ENCODE peak calls at places on chromosomes 12 and 14, in six cellular contexts. One of them, this sample, is unnamed.

GRCh38 chr14:52922656-52923055 is 28.2 kb downstream of the FERMT2 start:
- DNase-seq in ovary: no peak
- DNase-seq in IMR-90: peak
- DNase-seq in body of pancreas: no peak
- DNase-seq in endothelial cell of umbilical vein: peak
- DNase-seq in thoracic aorta: no peak
- DNase-seq in this sample: no peak

GRCh38 chr12:82896286-82896685 is 209.6 kb downstream of the TMTC2 start:
- DNase-seq in thoracic aorta: no peak
- DNase-seq in IMR-90: no peak
- DNase-seq in body of pancreas: no peak
- DNase-seq in endothelial cell of umbilical vein: no peak
- DNase-seq in ovary: no peak
- DNase-seq in this sample: no peak

GRCh38 chr12:65822732-65823480 is 1.4 kb upstream of the HMGA2 start:
- DNase-seq in IMR-90: peak
- DNase-seq in thoracic aorta: no peak
- DNase-seq in endothelial cell of umbilical vein: peak
- DNase-seq in body of pancreas: peak
- DNase-seq in ovary: peak
- DNase-seq in this sample: no peak

GRCh38 chr12:7439579-7440505 is 4.1 kb downstream of the CD163L1 start:
- DNase-seq in thoracic aorta: no peak
- DNase-seq in body of pancreas: peak
- DNase-seq in IMR-90: peak
- DNase-seq in endothelial cell of umbilical vein: peak
- DNase-seq in ovary: no peak
- DNase-seq in this sample: peak

GRCh38 chr14:104694475-104694950 is 5.1 kb downstream of the INF2 start:
- DNase-seq in thoracic aorta: no peak
- DNase-seq in IMR-90: no peak
- DNase-seq in endothelial cell of umbilical vein: no peak
- DNase-seq in body of pancreas: no peak
- DNase-seq in ovary: no peak
- DNase-seq in this sample: no peak

GRCh38 chr12:129871991-129872969 is 31.5 kb downstream of the TMEM132D start:
- DNase-seq in endothelial cell of umbilical vein: no peak
- DNase-seq in ovary: no peak
- DNase-seq in thoracic aorta: no peak
- DNase-seq in IMR-90: no peak
- DNase-seq in body of pancreas: peak
- DNase-seq in this sample: no peak

GRCh38 chr14:38930022-38930421 is 173.0 kb downstream of the SEC23A start:
- DNase-seq in thoracic aorta: no peak
- DNase-seq in ovary: no peak
- DNase-seq in endothelial cell of umbilical vein: no peak
- DNase-seq in IMR-90: no peak
- DNase-seq in body of pancreas: peak
- DNase-seq in this sample: no peak

GRCh38 chr12:46517579-46517962 is 145.0 kb upstream of the SLC38A2 start:
- DNase-seq in IMR-90: no peak
- DNase-seq in thoracic aorta: no peak
- DNase-seq in endothelial cell of umbilical vein: no peak
- DNase-seq in ovary: no peak
- DNase-seq in body of pancreas: no peak
- DNase-seq in this sample: no peak

GRCh38 chr12:4139191-4139590 is 134.4 kb upstream of the CCND2 start:
- DNase-seq in thoracic aorta: no peak
- DNase-seq in endothelial cell of umbilical vein: no peak
- DNase-seq in ovary: no peak
- DNase-seq in IMR-90: no peak
- DNase-seq in body of pancreas: no peak
- DNase-seq in this sample: no peak

GRCh38 chr14:35390577-35391387 is 13.8 kb downstream of the NFKBIA start:
- DNase-seq in body of pancreas: no peak
- DNase-seq in IMR-90: no peak
- DNase-seq in ovary: no peak
- DNase-seq in thoracic aorta: no peak
- DNase-seq in endothelial cell of umbilical vein: no peak
- DNase-seq in this sample: peak

GRCh38 chr14:42869681-42870080 is 1263.0 kb downstream of the LRFN5 start:
- DNase-seq in thoracic aorta: no peak
- DNase-seq in IMR-90: peak
- DNase-seq in endothelial cell of umbilical vein: no peak
- DNase-seq in body of pancreas: no peak
- DNase-seq in ovary: no peak
- DNase-seq in this sample: no peak

GRCh38 chr14:36942522-36943245 is 229.7 kb downstream of the SLC25A21 start:
- DNase-seq in IMR-90: peak
- DNase-seq in body of pancreas: no peak
- DNase-seq in ovary: no peak
- DNase-seq in thoracic aorta: no peak
- DNase-seq in endothelial cell of umbilical vein: no peak
- DNase-seq in this sample: no peak

GRCh38 chr12:3920378-3921141 is 47.4 kb upstream of the PARP11 start:
- DNase-seq in thoracic aorta: no peak
- DNase-seq in ovary: no peak
- DNase-seq in IMR-90: no peak
- DNase-seq in endothelial cell of umbilical vein: peak
- DNase-seq in body of pancreas: no peak
- DNase-seq in this sample: no peak

GRCh38 chr12:100346660-100347059 is 10.2 kb upstream of the SLC17A8 start:
- DNase-seq in thoracic aorta: no peak
- DNase-seq in endothelial cell of umbilical vein: no peak
- DNase-seq in body of pancreas: no peak
- DNase-seq in ovary: no peak
- DNase-seq in IMR-90: peak
- DNase-seq in this sample: no peak

GRCh38 chr14:78798757-78799156 is 628.6 kb downstream of the NRXN3 start:
- DNase-seq in endothelial cell of umbilical vein: no peak
- DNase-seq in thoracic aorta: no peak
- DNase-seq in ovary: no peak
- DNase-seq in body of pancreas: no peak
- DNase-seq in IMR-90: no peak
- DNase-seq in this sample: no peak

GRCh38 chr12:45356822-45357546 is 141.1 kb downstream of the ANO6 start:
- DNase-seq in ovary: no peak
- DNase-seq in body of pancreas: no peak
- DNase-seq in thoracic aorta: no peak
- DNase-seq in IMR-90: no peak
- DNase-seq in endothelial cell of umbilical vein: no peak
- DNase-seq in this sample: no peak

GRCh38 chr12:65209655-65210043 is 40.3 kb downstream of the LEMD3 start:
- DNase-seq in ovary: no peak
- DNase-seq in thoracic aorta: no peak
- DNase-seq in IMR-90: no peak
- DNase-seq in body of pancreas: no peak
- DNase-seq in endothelial cell of umbilical vein: peak
- DNase-seq in this sample: no peak

GRCh38 chr12:57241556-57242310 is 9.3 kb downstream of the STAC3 start:
- DNase-seq in thoracic aorta: no peak
- DNase-seq in body of pancreas: no peak
- DNase-seq in IMR-90: no peak
- DNase-seq in ovary: no peak
- DNase-seq in endothelial cell of umbilical vein: no peak
- DNase-seq in this sample: no peak

GRCh38 chr14:92501891-92502351 is 11.7 kb upstream of the RIN3 start:
- DNase-seq in thoracic aorta: no peak
- DNase-seq in endothelial cell of umbilical vein: no peak
- DNase-seq in body of pancreas: no peak
- DNase-seq in IMR-90: peak
- DNase-seq in ovary: no peak
- DNase-seq in this sample: no peak

GRCh38 chr14:35419429-35419841 is 14.9 kb upstream of the NFKBIA start:
- DNase-seq in thoracic aorta: no peak
- DNase-seq in endothelial cell of umbilical vein: peak
- DNase-seq in ovary: no peak
- DNase-seq in IMR-90: no peak
- DNase-seq in body of pancreas: no peak
- DNase-seq in this sample: no peak

GRCh38 chr14:68947802-68948201 is 31.3 kb downstream of the ACTN1 start:
- DNase-seq in ovary: no peak
- DNase-seq in thoracic aorta: peak
- DNase-seq in IMR-90: peak
- DNase-seq in endothelial cell of umbilical vein: no peak
- DNase-seq in body of pancreas: peak
- DNase-seq in this sample: peak

GRCh38 chr12:12890815-12891645 is at the start of gene GPRC5A:
- DNase-seq in endothelial cell of umbilical vein: peak
- DNase-seq in IMR-90: peak
- DNase-seq in body of pancreas: peak
- DNase-seq in thoracic aorta: peak
- DNase-seq in ovary: peak
- DNase-seq in this sample: peak

GRCh38 chr14:79011091-79011919 is 841.1 kb downstream of the NRXN3 start:
- DNase-seq in IMR-90: peak
- DNase-seq in body of pancreas: peak
- DNase-seq in ovary: no peak
- DNase-seq in endothelial cell of umbilical vein: peak
- DNase-seq in thoracic aorta: no peak
- DNase-seq in this sample: no peak

DNA sequence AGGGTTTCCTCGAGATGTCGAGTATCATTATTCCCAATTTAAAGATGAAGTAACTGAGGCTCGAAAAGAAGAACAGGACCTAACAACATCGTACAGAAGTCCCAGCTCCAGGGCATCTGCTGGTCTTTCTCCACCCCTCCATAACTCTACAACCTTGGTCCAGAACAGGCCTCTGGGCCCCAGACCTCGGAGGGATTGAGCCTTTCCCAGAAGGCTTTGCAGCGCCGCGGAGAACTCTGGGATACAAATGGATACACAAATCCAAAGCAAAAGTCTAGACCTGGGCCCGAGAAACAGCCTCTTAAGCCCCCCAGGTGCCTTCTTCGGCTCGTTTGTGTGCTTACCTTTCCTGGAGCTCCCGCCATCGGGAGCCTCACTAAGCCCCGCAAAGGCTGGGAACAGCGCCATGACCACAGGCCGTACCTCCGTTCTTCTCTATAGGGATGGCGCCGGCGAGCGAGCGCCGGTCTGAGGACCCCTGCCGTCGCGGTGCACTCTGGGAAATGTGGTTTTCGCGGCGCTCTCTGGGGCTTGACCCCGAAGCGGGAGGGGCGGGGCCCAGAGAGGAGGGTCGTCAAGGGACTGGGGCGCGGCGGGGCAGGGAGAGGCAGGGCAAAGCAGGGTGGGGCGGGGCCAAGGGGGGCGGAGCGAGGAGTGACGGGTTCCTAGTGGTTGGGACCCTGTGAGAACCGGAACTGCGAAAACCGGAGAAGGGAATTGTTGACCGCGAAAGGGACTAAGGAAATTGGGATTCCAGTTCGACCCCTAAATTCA is at the start of gene NRDE2:
- DNase-seq in body of pancreas: peak
- DNase-seq in ovary: peak
- DNase-seq in endothelial cell of umbilical vein: peak
- DNase-seq in thoracic aorta: peak
- DNase-seq in IMR-90: peak
- DNase-seq in this sample: peak
- TF ChIP-seq CTCF in body of pancreas: no peak
- TF ChIP-seq CTCF in ovary: no peak
- TF ChIP-seq CTCF in endothelial cell of umbilical vein: no peak
- TF ChIP-seq CTCF in thoracic aorta: no peak
- TF ChIP-seq CTCF in IMR-90: no peak
- TF ChIP-seq CTCF in this sample: peak

DNA sequence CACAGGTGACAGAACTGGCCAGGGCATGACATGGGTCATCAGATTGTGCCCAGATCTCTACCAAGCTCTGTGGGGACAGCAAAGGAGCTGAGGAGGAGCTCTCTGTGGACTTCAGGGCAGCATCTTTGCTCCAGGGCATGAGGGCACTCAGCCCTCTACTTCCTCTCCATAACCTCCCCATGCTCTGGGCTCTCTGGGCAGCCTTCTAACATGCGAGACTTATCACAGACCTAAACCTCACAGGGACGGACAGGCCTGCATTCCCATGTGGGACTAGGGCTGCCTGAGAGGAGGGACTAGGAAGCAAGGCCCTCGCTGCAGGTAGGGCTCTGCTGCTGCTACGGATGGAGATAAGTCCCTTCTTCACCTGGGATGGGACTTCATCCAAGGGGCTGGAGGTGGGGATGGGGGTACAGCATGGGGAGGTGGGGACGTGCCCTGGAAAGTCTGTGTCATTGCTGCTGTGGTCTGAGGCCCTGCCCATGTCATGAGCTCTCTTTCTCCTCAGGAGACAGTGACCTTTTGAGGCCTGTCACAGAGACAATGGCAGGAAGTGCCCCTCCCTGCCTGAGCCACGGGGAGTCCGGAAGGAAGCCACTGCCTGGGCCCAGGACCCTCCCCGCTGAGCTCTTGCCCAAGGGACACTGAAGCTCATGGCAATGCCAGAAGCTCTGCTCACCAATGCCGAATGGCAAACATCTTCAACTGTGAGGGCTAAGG is 44.1 kb downstream of the PITPNM2 start:
- DNase-seq in ovary: no peak
- DNase-seq in IMR-90: no peak
- DNase-seq in thoracic aorta: no peak
- DNase-seq in endothelial cell of umbilical vein: peak
- DNase-seq in body of pancreas: no peak
- DNase-seq in this sample: peak
- H3K27ac ChIP-seq in ovary: peak
- H3K27ac ChIP-seq in IMR-90: no peak
- H3K27ac ChIP-seq in thoracic aorta: no peak
- H3K27ac ChIP-seq in endothelial cell of umbilical vein: peak
- H3K27ac ChIP-seq in body of pancreas: peak
- H3K27ac ChIP-seq in this sample: peak

DNA sequence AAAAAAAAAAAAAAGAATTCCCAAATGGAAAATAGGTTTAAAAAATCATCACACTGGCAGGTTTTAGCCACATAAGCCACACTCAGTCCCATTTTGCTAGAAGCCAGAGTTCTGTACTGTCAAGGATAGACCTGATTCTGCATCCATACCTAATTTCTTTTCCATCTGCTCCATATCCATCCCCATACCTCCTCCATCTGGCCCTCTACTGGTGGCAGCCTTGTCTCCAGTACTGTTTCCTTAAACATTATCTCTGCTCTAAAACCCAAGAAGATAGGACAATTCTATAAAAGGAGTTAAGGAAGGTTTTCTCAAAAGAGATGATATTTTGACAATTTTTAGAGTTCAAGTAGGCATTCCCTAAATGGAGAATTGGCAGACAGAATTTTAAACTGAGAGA is 26.0 kb upstream of the RXYLT1 start:
- DNase-seq in thoracic aorta: no peak
- DNase-seq in body of pancreas: no peak
- DNase-seq in endothelial cell of umbilical vein: no peak
- DNase-seq in ovary: no peak
- DNase-seq in IMR-90: no peak
- DNase-seq in this sample: no peak
- TF ChIP-seq CTCF in thoracic aorta: no peak
- TF ChIP-seq CTCF in body of pancreas: no peak
- TF ChIP-seq CTCF in endothelial cell of umbilical vein: no peak
- TF ChIP-seq CTCF in ovary: no peak
- TF ChIP-seq CTCF in IMR-90: no peak
- TF ChIP-seq CTCF in this sample: no peak

DNA sequence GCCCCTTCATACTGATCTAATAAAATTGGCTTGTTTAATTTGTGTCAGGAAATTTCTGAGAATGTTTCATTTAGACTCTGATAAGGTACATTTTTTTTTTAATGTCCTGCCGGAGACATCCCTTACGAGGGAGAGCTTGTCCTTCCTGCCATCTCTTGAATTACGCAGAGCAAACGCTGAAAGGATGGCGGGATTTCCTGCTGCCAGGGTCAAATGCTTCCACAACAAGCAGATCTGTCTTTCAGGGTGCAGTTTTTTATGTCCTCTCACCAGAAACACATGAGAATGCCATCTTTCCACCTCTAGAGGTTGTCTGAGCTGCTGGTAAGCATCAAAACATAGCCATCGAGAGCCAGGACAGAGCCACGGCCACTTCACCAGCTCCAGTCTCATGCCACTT is 126.8 kb upstream of the ARHGAP5 start:
- DNase-seq in body of pancreas: no peak
- DNase-seq in IMR-90: no peak
- DNase-seq in ovary: no peak
- DNase-seq in endothelial cell of umbilical vein: no peak
- DNase-seq in thoracic aorta: no peak
- DNase-seq in this sample: no peak
- H3K27ac ChIP-seq in body of pancreas: no peak
- H3K27ac ChIP-seq in IMR-90: no peak
- H3K27ac ChIP-seq in ovary: no peak
- H3K27ac ChIP-seq in endothelial cell of umbilical vein: no peak
- H3K27ac ChIP-seq in thoracic aorta: no peak
- H3K27ac ChIP-seq in this sample: peak